ENCODE peak calls at places on chromosomes 11 and 22, in ten cellular contexts. Q is colonic mucosa, R is cardiac fibroblast, D is A549, A is fibroblast of the aortic adventitia, C is kidney, U is AG04450, F is SK-N-SH, O is mucosa of descending colon, V is fibroblast of mammary gland. M is an unnamed sample.
A peak's percentile ranks its signal among the peaks of the same experiment; 100 is the strongest.

GRCh38 chr22:31508536-31508935 is 12.2 kb downstream of the SFI1 start:
- DNase-seq in R (no peak), O (no peak), D (no peak), A (no peak), U (no peak), V (no peak), F (no peak), Q (no peak), C (no peak), M (no peak)

GRCh38 chr11:19073454-19074415 is 13.2 kb upstream of the MRGPRX2 start:
- DNase-seq in R (no peak), V (no peak), O (no peak), Q (no peak), F (no peak), D (no peak), U (no peak), A (no peak), C (no peak), M (no peak)

GRCh38 chr11:61484541-61484940 is 24.0 kb upstream of the LRRC10B start:
- DNase-seq in O (no peak), U (no peak), D (no peak), R (no peak), F (no peak), V (no peak), C (peak; percentile 42), Q (no peak), A (no peak), M (no peak)

GRCh38 chr11:95849087-95849825 is 59.0 kb downstream of the CEP57 start:
- DNase-seq in A (peak; percentile 84), U (no peak), C (no peak), F (peak; percentile 22), Q (peak; percentile 49), R (peak; percentile 85), V (peak; percentile 88), O (no peak), D (peak; percentile 8), M (no peak)

GRCh38 chr11:121241300-121242176 is 51.0 kb upstream of the SC5D start:
- DNase-seq in Q (no peak), R (no peak), U (no peak), A (no peak), D (no peak), V (no peak), F (peak; percentile 30), C (peak; percentile 67), O (no peak), M (no peak)

GRCh38 chr11:129333873-129334272 is 41.8 kb upstream of the BARX2 start:
- DNase-seq in V (no peak), C (no peak), A (no peak), R (no peak), O (no peak), F (no peak), Q (no peak), D (peak; percentile 9), U (no peak), M (no peak)

GRCh38 chr22:17085277-17086091 is 684 bp downstream of the IL17RA start:
- DNase-seq in O (peak; percentile 77), C (peak; percentile 83), V (no peak), F (no peak), R (no peak), U (no peak), A (peak; percentile 4), D (no peak), Q (peak; percentile 48), M (no peak)

GRCh38 chr11:96001037-96001436 is 77.1 kb upstream of the MTMR2 start:
- DNase-seq in O (no peak), U (peak; percentile 55), D (no peak), F (no peak), A (peak; percentile 97), Q (peak; percentile 58), C (peak; percentile 86), R (peak; percentile 96), V (peak; percentile 96), M (peak; percentile 70)

GRCh38 chr11:86176165-86176884 is 68.2 kb upstream of the EED start:
- DNase-seq in O (no peak), D (no peak), F (no peak), V (peak; percentile 47), R (peak; percentile 49), A (peak; percentile 68), U (no peak), Q (no peak), C (no peak), M (no peak)

GRCh38 chr11:125871391-125872137 is 15.9 kb upstream of the HYLS1 start:
- DNase-seq in R (peak; percentile 66), F (peak; percentile 65), U (no peak), O (no peak), C (no peak), D (peak; percentile 18), V (peak; percentile 42), A (peak; percentile 69), Q (no peak), M (no peak)

GRCh38 chr11:61654397-61654829 is 25.8 kb upstream of the DAGLA start:
- DNase-seq in Q (peak; percentile 75), O (peak; percentile 72), R (peak; percentile 42), U (no peak), C (peak; percentile 82), V (no peak), F (no peak), A (no peak), D (no peak), M (no peak)

GRCh38 chr11:34631737-34632104 is 10.8 kb downstream of the EHF start:
- DNase-seq in U (no peak), O (no peak), Q (no peak), A (no peak), V (no peak), F (no peak), C (peak; percentile 73), D (no peak), R (no peak), M (no peak)

GRCh38 chr11:11895672-11896071 is 53.9 kb downstream of the USP47 start:
- DNase-seq in O (no peak), Q (no peak), C (no peak), R (peak; percentile 26), U (no peak), D (no peak), A (peak; percentile 31), F (no peak), V (peak; percentile 23), M (no peak)
- TF ChIP-seq CTCF in O (no peak), Q (no peak), C (no peak), R (no peak), U (peak; percentile 23), D (peak; percentile 28), A (peak; percentile 34), F (peak; percentile 49), V (peak; percentile 22), M (peak; percentile 25)

GRCh38 chr11:111886032-111886431 is 6.7 kb downstream of the CFAP68 start:
- DNase-seq in R (no peak), V (no peak), O (no peak), U (no peak), D (no peak), Q (no peak), A (no peak), C (no peak), F (no peak), M (no peak)

GRCh38 chr11:111879637-111879960 is 258 bp downstream of the CFAP68 start:
- DNase-seq in D (no peak), C (no peak), U (no peak), Q (no peak), R (no peak), O (no peak), V (no peak), F (no peak), A (no peak), M (no peak)

GRCh38 chr11:111878385-111878765 is 590 bp downstream of the FDXACB1 start:
- DNase-seq in Q (no peak), F (no peak), V (peak; percentile 36), A (peak; percentile 40), C (no peak), O (no peak), D (peak; percentile 5), R (peak; percentile 43), U (no peak), M (no peak)

GRCh38 chr11:111878766-111879636 is at the start of the genes CFAP68 and FDXACB1:
- DNase-seq in Q (peak; percentile 98), O (peak; percentile 97), F (peak; percentile 93), V (peak; percentile 97), U (peak; percentile 91), D (peak; percentile 83), A (peak; percentile 98), C (peak; percentile 98), R (peak; percentile 98), M (peak; percentile 86)

DNA sequence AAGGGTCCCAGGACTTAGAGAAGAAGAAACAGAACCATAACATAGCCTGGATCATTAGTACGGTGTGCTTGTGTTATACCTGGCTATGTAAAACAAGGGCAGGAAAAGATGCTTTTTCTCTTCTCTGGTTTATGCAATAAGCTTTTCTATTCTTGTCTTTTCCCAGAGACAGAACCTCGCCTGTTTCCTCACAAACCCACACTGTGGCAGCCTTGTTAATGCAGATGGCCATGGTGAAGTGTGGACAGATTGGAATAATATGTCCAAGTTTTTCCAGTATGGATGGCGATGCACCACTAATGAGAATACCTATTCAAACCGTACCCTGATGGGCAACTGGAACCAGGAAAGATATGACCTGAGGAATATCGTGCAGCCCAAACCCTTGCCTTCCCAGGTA is 2.9 kb downstream of the CFAP68 start:
- DNase-seq in A (no peak), V (no peak), F (no peak), Q (no peak), U (no peak), R (no peak), C (no peak), D (no peak), O (no peak), M (no peak)
- H3K4me3 ChIP-seq in A (no peak overlapping the region), V (no peak overlapping the region), F (no peak overlapping the region), Q (no peak overlapping the region), U (no peak overlapping the region), R (no peak overlapping the region), C (no peak overlapping the region), D (no peak overlapping the region), O (no peak overlapping the region), M (no peak overlapping the region)

GRCh38 chr11:122910775-122911174 is 28.2 kb downstream of the JHY start:
- DNase-seq in Q (no peak), F (peak; percentile 30), O (no peak), D (no peak), V (peak; percentile 55), C (no peak), R (peak; percentile 53), U (no peak), A (peak; percentile 67), M (peak; percentile 27)
- TF ChIP-seq CTCF in Q (no peak), F (peak; percentile 58), O (no peak), D (peak; percentile 36), V (peak; percentile 42), C (peak; percentile 31), R (peak; percentile 25), U (peak; percentile 36), A (peak; percentile 50), M (peak; percentile 55)

DNA sequence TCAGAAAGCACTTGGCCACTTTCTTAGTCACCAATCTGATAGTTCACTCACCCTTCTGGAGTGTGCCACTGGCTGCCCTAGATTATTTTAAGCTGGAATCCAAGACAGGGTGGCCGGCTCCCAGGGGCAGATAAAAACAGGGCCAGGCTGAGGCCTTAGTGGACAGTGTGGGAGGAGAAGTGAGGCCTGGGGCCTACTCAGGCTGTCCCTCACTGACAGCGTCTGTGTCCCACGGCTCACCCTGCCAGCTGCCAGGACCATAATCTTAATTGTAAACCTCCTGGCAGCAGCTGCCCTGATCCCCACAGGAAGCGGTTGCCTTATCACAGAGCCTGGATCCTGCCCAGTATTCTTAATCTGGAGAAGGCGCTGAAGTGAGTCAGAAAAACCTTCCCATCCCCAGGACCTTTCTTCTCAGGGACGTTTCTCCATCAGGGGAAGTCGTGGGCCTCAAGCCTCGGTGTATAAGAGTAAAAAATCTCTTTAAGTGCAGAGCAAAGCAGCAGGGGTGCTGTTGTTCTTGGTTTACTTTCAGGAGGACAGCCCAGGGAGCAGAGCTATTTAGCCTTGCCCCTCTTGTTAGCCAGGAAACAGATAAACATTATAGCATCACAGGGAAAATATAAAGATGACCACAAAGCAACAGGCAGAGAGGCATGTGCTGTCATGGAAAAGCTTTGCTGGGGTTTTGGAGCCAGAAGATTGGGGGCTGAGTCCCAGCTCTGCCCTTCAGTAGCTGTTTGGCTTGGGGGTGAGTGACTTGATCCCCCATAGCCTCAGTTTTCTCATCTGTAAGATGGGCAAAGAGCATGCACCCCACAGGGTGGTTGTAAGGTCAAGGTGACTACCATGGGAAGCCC is 39.6 kb downstream of the TSPAN18 start:
- DNase-seq in F (peak; percentile 76), Q (no peak), R (peak; percentile 93), V (peak; percentile 41), D (no peak), U (peak; percentile 44), C (no peak), A (peak; percentile 93), O (no peak), M (peak; percentile 71)
- H3K4me3 ChIP-seq in F (no peak overlapping the region), Q (no peak overlapping the region), R (no peak overlapping the region), V (no peak overlapping the region), D (no peak overlapping the region), U (no peak overlapping the region), C (no peak overlapping the region), A (no peak overlapping the region), O (no peak overlapping the region), M (no peak overlapping the region)

M was measured in AG09309.